ENCODE peak calls at places on chromosomes 16 and 17, in eight cellular contexts. One of them, this sample, is unnamed.

GRCh38 chr17:38485146-38485468 is 56.8 kb downstream of the ARHGAP23 start:
- DNase-seq in epithelial cell of esophagus: no peak
- DNase-seq in psoas muscle: no peak
- DNase-seq in heart right ventricle: no peak
- DNase-seq in NB4: no peak
- DNase-seq in AG10803: no peak
- DNase-seq in esophagus muscularis mucosa: no peak
- DNase-seq in cardiac fibroblast: no peak
- DNase-seq in this sample: no peak

GRCh38 chr17:67434061-67434525 is 57.0 kb downstream of the PITPNC1 start:
- DNase-seq in AG10803: no peak
- DNase-seq in epithelial cell of esophagus: no peak
- DNase-seq in NB4: peak
- DNase-seq in esophagus muscularis mucosa: no peak
- DNase-seq in cardiac fibroblast: peak
- DNase-seq in heart right ventricle: peak
- DNase-seq in psoas muscle: no peak
- DNase-seq in this sample: no peak

GRCh38 chr16:79093554-79093967 is 507.0 kb downstream of the MAF start:
- DNase-seq in esophagus muscularis mucosa: no peak
- DNase-seq in NB4: peak
- DNase-seq in psoas muscle: peak
- DNase-seq in heart right ventricle: peak
- DNase-seq in cardiac fibroblast: no peak
- DNase-seq in epithelial cell of esophagus: no peak
- DNase-seq in AG10803: no peak
- DNase-seq in this sample: no peak

GRCh38 chr17:1735834-1736347 is 6.8 kb upstream of the SERPINF2 start:
- DNase-seq in heart right ventricle: no peak
- DNase-seq in NB4: no peak
- DNase-seq in AG10803: no peak
- DNase-seq in epithelial cell of esophagus: no peak
- DNase-seq in psoas muscle: no peak
- DNase-seq in cardiac fibroblast: no peak
- DNase-seq in esophagus muscularis mucosa: no peak
- DNase-seq in this sample: no peak

GRCh38 chr17:68248886-68249872 is 1.3 kb downstream of the AMZ2 start:
- DNase-seq in heart right ventricle: no peak
- DNase-seq in cardiac fibroblast: no peak
- DNase-seq in esophagus muscularis mucosa: no peak
- DNase-seq in AG10803: no peak
- DNase-seq in psoas muscle: no peak
- DNase-seq in NB4: peak
- DNase-seq in epithelial cell of esophagus: no peak
- DNase-seq in this sample: no peak

GRCh38 chr17:49101054-49101534 is 31.5 kb upstream of the B4GALNT2 start:
- DNase-seq in esophagus muscularis mucosa: no peak
- DNase-seq in psoas muscle: no peak
- DNase-seq in AG10803: no peak
- DNase-seq in cardiac fibroblast: peak
- DNase-seq in epithelial cell of esophagus: peak
- DNase-seq in NB4: no peak
- DNase-seq in heart right ventricle: no peak
- DNase-seq in this sample: no peak

GRCh38 chr17:47188799-47189731 is at the start of gene CDC27:
- DNase-seq in psoas muscle: peak
- DNase-seq in epithelial cell of esophagus: peak
- DNase-seq in NB4: peak
- DNase-seq in AG10803: peak
- DNase-seq in esophagus muscularis mucosa: peak
- DNase-seq in cardiac fibroblast: peak
- DNase-seq in heart right ventricle: peak
- DNase-seq in this sample: peak

GRCh38 chr16:86882586-86883280 is 304.4 kb downstream of the FOXL1 start:
- DNase-seq in psoas muscle: no peak
- DNase-seq in AG10803: peak
- DNase-seq in epithelial cell of esophagus: peak
- DNase-seq in cardiac fibroblast: peak
- DNase-seq in esophagus muscularis mucosa: no peak
- DNase-seq in NB4: no peak
- DNase-seq in heart right ventricle: peak
- DNase-seq in this sample: peak

GRCh38 chr17:45326566-45326965 is 9.7 kb upstream of the MAP3K14 start:
- DNase-seq in cardiac fibroblast: no peak
- DNase-seq in psoas muscle: no peak
- DNase-seq in AG10803: no peak
- DNase-seq in epithelial cell of esophagus: no peak
- DNase-seq in NB4: no peak
- DNase-seq in esophagus muscularis mucosa: peak
- DNase-seq in heart right ventricle: no peak
- DNase-seq in this sample: no peak

DNA sequence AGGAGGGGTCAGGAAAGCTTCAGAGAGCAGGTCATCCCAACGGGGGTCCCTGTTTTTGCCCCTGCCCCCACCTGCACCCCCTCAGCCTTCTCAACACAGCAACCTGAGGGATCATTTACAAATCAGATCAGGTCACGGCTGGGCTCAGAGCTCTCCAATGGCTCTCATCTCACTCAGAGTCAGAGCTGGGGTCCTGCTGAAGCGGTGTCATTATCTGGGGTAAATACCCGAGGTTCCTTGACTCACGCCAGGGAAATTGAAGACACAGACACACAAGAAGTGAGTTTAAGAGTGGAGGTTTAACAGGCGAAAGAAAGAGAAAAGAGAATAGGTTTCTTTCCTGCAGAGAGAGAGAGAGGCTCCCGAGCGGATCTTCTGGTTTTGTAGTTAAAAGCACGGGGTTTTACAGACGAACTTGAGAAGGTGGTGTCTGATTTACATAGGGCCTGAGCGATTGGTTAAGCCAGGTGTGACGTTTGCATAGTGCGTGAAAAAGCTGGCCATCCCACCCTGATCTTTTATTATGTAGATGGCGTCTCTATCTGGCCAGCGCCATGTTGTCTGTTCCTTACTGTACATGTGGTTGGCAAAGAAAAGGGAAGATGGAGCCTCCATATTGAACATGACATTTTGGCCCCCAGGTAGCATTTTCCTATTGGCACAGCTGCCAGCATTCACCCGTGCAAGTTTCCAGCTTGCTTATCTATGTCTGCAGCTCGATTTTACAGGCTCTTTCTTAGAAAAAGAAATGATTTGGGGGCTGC is 51.4 kb downstream of the WSB1 start:
- DNase-seq in psoas muscle: no peak
- DNase-seq in AG10803: no peak
- DNase-seq in esophagus muscularis mucosa: no peak
- DNase-seq in epithelial cell of esophagus: peak
- DNase-seq in NB4: no peak
- DNase-seq in cardiac fibroblast: peak
- DNase-seq in heart right ventricle: no peak
- DNase-seq in this sample: no peak
- TF ChIP-seq CTCF in psoas muscle: no peak
- TF ChIP-seq CTCF in AG10803: no peak
- TF ChIP-seq CTCF in esophagus muscularis mucosa: no peak
- TF ChIP-seq CTCF in epithelial cell of esophagus: no peak
- TF ChIP-seq CTCF in NB4: no peak
- TF ChIP-seq CTCF in cardiac fibroblast: no peak
- TF ChIP-seq CTCF in heart right ventricle: no peak
- TF ChIP-seq CTCF in this sample: no peak

GRCh38 chr17:72416054-72416691 is 295.4 kb downstream of the SOX9 start:
- DNase-seq in cardiac fibroblast: peak
- DNase-seq in AG10803: no peak
- DNase-seq in NB4: no peak
- DNase-seq in esophagus muscularis mucosa: no peak
- DNase-seq in epithelial cell of esophagus: peak
- DNase-seq in psoas muscle: no peak
- DNase-seq in heart right ventricle: no peak
- DNase-seq in this sample: no peak
- H3K4me3 ChIP-seq in cardiac fibroblast: no peak
- H3K4me3 ChIP-seq in AG10803: no peak
- H3K4me3 ChIP-seq in NB4: no peak
- H3K4me3 ChIP-seq in esophagus muscularis mucosa: no peak
- H3K4me3 ChIP-seq in epithelial cell of esophagus: no peak
- H3K4me3 ChIP-seq in psoas muscle: no peak
- H3K4me3 ChIP-seq in heart right ventricle: no peak
- H3K4me3 ChIP-seq in this sample: no peak

DNA sequence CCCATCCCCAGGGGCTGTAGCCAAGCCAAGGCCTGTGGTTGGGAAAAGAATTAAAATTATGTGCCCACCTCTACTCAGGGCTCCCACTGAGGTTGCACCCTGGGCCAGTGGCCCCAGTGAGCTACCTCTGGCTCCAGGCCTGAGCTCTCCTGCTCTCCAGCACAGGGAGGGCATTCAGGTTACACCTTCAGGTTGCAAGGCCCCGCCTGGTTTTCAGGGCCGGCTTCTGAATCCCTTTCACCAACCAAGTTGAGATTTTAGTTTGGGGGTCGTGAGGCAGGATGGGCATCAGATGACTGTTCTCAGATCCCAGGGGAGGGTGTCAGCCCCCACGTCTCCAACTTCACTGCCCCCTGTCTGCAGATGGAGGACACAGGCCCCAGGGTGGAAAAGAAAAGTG is 8.0 kb upstream of the KATNB1 start:
- DNase-seq in cardiac fibroblast: no peak
- DNase-seq in esophagus muscularis mucosa: no peak
- DNase-seq in psoas muscle: no peak
- DNase-seq in AG10803: no peak
- DNase-seq in epithelial cell of esophagus: no peak
- DNase-seq in NB4: no peak
- DNase-seq in heart right ventricle: no peak
- DNase-seq in this sample: no peak
- TF ChIP-seq CTCF in cardiac fibroblast: peak
- TF ChIP-seq CTCF in esophagus muscularis mucosa: no peak
- TF ChIP-seq CTCF in psoas muscle: no peak
- TF ChIP-seq CTCF in AG10803: no peak
- TF ChIP-seq CTCF in epithelial cell of esophagus: no peak
- TF ChIP-seq CTCF in NB4: peak
- TF ChIP-seq CTCF in heart right ventricle: no peak
- TF ChIP-seq CTCF in this sample: peak

DNA sequence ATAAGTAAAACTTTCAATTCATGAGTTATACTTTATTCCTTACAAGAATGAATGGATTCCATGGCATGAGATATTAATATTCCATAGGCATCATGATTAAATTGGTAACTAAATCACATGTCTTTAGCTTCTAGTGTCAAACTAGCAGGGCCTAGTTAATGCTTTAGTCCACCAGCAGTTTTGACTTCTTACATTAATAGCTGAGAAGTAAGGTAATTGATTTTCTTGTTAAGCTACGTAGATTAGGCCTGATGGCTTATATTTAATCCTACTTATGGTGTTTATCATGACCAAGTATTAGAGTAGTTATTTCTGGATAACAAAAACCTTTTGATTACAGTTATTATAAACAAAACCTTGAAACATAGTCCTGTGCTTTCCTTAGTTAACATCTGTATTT is 184.4 kb downstream of the TANC2 start:
- DNase-seq in epithelial cell of esophagus: no peak
- DNase-seq in AG10803: no peak
- DNase-seq in esophagus muscularis mucosa: no peak
- DNase-seq in heart right ventricle: no peak
- DNase-seq in psoas muscle: no peak
- DNase-seq in cardiac fibroblast: no peak
- DNase-seq in NB4: no peak
- DNase-seq in this sample: peak
- H3K4me3 ChIP-seq in epithelial cell of esophagus: no peak
- H3K4me3 ChIP-seq in AG10803: no peak
- H3K4me3 ChIP-seq in esophagus muscularis mucosa: no peak
- H3K4me3 ChIP-seq in heart right ventricle: no peak
- H3K4me3 ChIP-seq in psoas muscle: no peak
- H3K4me3 ChIP-seq in cardiac fibroblast: no peak
- H3K4me3 ChIP-seq in NB4: no peak
- H3K4me3 ChIP-seq in this sample: no peak

GRCh38 chr17:5544115-5544514 is 40.2 kb downstream of the NLRP1 start:
- DNase-seq in psoas muscle: no peak
- DNase-seq in AG10803: no peak
- DNase-seq in NB4: no peak
- DNase-seq in heart right ventricle: no peak
- DNase-seq in cardiac fibroblast: no peak
- DNase-seq in epithelial cell of esophagus: no peak
- DNase-seq in esophagus muscularis mucosa: no peak
- DNase-seq in this sample: no peak

GRCh38 chr17:5545051-5545987 is 39.0 kb downstream of the NLRP1 start:
- DNase-seq in esophagus muscularis mucosa: no peak
- DNase-seq in cardiac fibroblast: no peak
- DNase-seq in epithelial cell of esophagus: no peak
- DNase-seq in NB4: no peak
- DNase-seq in psoas muscle: no peak
- DNase-seq in AG10803: no peak
- DNase-seq in heart right ventricle: no peak
- DNase-seq in this sample: no peak

GRCh38 chr17:5539286-5539685 is 45.0 kb downstream of the NLRP1 start:
- DNase-seq in psoas muscle: no peak
- DNase-seq in NB4: no peak
- DNase-seq in cardiac fibroblast: no peak
- DNase-seq in epithelial cell of esophagus: no peak
- DNase-seq in AG10803: no peak
- DNase-seq in heart right ventricle: no peak
- DNase-seq in esophagus muscularis mucosa: no peak
- DNase-seq in this sample: no peak

GRCh38 chr17:5540321-5540720 is 44.0 kb downstream of the NLRP1 start:
- DNase-seq in NB4: no peak
- DNase-seq in heart right ventricle: no peak
- DNase-seq in AG10803: no peak
- DNase-seq in esophagus muscularis mucosa: no peak
- DNase-seq in epithelial cell of esophagus: no peak
- DNase-seq in psoas muscle: no peak
- DNase-seq in cardiac fibroblast: no peak
- DNase-seq in this sample: no peak

DNA sequence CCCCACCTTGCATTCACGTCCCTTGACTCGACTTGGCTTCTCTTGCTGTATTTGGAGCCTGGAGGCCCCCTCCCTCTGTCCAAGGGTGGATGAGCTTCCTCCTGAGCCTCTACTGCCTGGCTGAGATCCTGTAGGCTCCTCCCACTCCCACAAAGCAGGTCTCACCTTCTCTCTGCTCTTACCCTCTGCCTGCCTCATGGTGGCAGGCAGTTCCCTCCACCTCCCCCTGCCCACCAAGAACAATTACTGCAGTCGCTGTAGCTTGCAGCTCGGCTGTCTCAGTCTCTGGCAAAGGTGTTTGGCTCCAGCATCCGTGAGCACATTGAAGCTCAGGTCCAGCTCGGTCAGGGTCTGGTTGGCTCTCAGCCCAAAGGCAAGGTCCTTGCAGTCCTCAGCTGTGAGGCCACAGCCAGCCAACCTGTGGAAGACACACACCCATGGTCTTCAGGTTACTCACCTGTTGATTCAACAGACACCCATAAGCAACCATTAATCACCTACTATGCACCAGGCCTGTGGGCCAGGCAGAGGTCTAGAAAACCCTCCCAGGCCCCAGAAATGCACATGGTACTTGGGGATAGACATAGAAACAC is 42.6 kb downstream of the NLRP1 start:
- DNase-seq in esophagus muscularis mucosa: no peak
- DNase-seq in heart right ventricle: no peak
- DNase-seq in AG10803: no peak
- DNase-seq in epithelial cell of esophagus: no peak
- DNase-seq in NB4: no peak
- DNase-seq in psoas muscle: no peak
- DNase-seq in cardiac fibroblast: no peak
- DNase-seq in this sample: no peak
- TF ChIP-seq CTCF in esophagus muscularis mucosa: no peak
- TF ChIP-seq CTCF in heart right ventricle: no peak
- TF ChIP-seq CTCF in AG10803: no peak
- TF ChIP-seq CTCF in epithelial cell of esophagus: no peak
- TF ChIP-seq CTCF in NB4: no peak
- TF ChIP-seq CTCF in psoas muscle: no peak
- TF ChIP-seq CTCF in cardiac fibroblast: no peak
- TF ChIP-seq CTCF in this sample: no peak